ENCODE peak calls at places on chromosomes 6 and 20, in six cellular contexts. G, I, R, V, F and N are unnamed samples.

GRCh38 chr6:145327497-145328055 is 407.7 kb downstream of the EPM2A start:
- DNase-seq in F (no peak), V (no peak), G (no peak), I (no peak), R (no peak), N (no peak)

GRCh38 chr6:170358496-170358895 is 51.9 kb downstream of the FAM120B start:
- DNase-seq in G (no peak), I (peak), F (peak), R (no peak), V (no peak), N (no peak)

GRCh38 chr20:57977588-57977987 is 250.9 kb downstream of the ANKRD60 start:
- DNase-seq in F (no peak), G (no peak), V (no peak), R (no peak), I (peak), N (no peak)

GRCh38 chr6:145838305-145838704 is 23.7 kb upstream of the FBXO30 start:
- DNase-seq in R (no peak), F (no peak), V (no peak), I (no peak), G (no peak), N (no peak)

GRCh38 chr20:13610205-13610604 is 28.5 kb downstream of the TASP1 start:
- DNase-seq in F (no peak), I (no peak), V (no peak), G (no peak), R (no peak), N (no peak)

GRCh38 chr6:117605169-117605826 is 3.0 kb upstream of the GOPC start:
- DNase-seq in F (peak), R (no peak), G (peak), V (peak), I (peak), N (no peak)

GRCh38 chr6:43773050-43773956 is 3.3 kb downstream of the VEGFA start:
- DNase-seq in I (peak), R (peak), G (no peak), V (no peak), F (peak), N (no peak)

GRCh38 chr6:161963634-161964244 is 689.9 kb upstream of the AGPAT4 start:
- DNase-seq in F (no peak), I (no peak), R (no peak), V (no peak), G (no peak), N (no peak)

GRCh38 chr6:145070791-145071190 is 664.5 kb downstream of the EPM2A start:
- DNase-seq in F (no peak), R (no peak), V (peak), G (no peak), I (no peak), N (no peak)

GRCh38 chr20:10449270-10449669 is 14.2 kb downstream of the SLX4IP start:
- DNase-seq in R (no peak), I (no peak), V (no peak), F (no peak), G (no peak), N (no peak)

GRCh38 chr20:10445758-10446157 is 10.7 kb downstream of the SLX4IP start:
- DNase-seq in G (no peak), I (no peak), V (no peak), R (no peak), F (no peak), N (no peak)

GRCh38 chr20:10443936-10444335 is 8.8 kb downstream of the SLX4IP start:
- DNase-seq in R (no peak), V (no peak), I (no peak), F (no peak), G (no peak), N (no peak)

GRCh38 chr20:10448270-10449156 is 13.4 kb downstream of the SLX4IP start:
- DNase-seq in V (no peak), G (no peak), R (no peak), F (no peak), I (no peak), N (no peak)

GRCh38 chr20:10447028-10447427 is 11.9 kb downstream of the SLX4IP start:
- DNase-seq in G (peak), V (peak), I (no peak), F (no peak), R (no peak), N (no peak)
- TF ChIP-seq CTCF in G (no peak), V (peak), I (no peak), F (no peak), R (no peak), N (no peak)

DNA sequence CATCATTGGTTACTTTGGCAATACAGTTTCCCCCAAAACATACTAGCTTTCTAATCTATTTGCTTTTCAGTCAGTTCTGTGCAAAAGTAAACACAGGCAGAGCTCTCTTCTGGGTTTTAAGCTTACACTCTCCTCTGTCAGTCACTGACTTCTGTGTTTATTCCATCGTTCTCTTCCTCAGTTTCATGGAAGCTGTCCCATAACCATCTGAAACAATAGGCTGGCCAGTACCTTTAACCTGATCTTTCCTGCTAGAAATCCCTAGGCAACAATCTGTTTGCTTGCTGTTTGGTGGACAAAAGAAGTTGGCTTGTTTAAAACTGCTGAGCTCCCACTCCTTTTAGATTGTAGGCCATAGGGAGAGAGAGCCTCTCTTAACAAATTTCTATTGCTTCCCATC is 431.5 kb downstream of the HACE1 start:
- DNase-seq in I (no peak), F (no peak), G (no peak), V (no peak), R (no peak), N (no peak)
- TF ChIP-seq CTCF in I (no peak), F (no peak), G (no peak), V (no peak), R (no peak), N (no peak)

GRCh38 chr6:40443842-40444241 is 143.3 kb downstream of the LRFN2 start:
- DNase-seq in G (no peak), R (no peak), I (no peak), F (no peak), V (no peak), N (no peak)
- TF ChIP-seq CTCF in G (no peak), R (no peak), I (no peak), F (no peak), V (no peak), N (no peak)

GRCh38 chr6:16184129-16184528 is 54.3 kb upstream of the GMPR start:
- DNase-seq in R (peak), G (no peak), V (no peak), I (no peak), F (no peak), N (peak)
- TF ChIP-seq CTCF in R (no peak), G (peak), V (peak), I (peak), F (peak), N (no peak)

DNA sequence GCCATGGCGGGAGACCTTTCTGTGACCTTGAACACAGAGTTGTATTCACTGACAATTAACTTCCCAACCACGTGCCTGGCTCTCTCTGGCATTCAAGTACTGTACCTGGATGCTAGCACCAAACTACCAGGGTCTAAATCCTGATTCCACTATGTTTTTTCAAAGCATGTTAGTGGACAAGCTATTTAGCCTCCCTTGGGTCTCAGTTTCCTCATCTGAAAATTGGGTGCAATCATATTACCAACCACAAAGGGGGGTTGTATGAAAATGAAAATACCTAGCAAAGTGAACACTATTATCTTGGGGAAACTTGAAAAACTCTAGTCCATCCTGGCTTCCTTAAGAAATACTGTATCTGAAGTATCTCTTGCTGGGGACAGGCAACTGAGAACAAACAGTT is 308.7 kb upstream of the SGK1 start:
- DNase-seq in F (no peak), I (no peak), G (no peak), V (peak), R (no peak), N (no peak)
- TF ChIP-seq CTCF in F (no peak), I (no peak), G (no peak), V (no peak), R (no peak), N (no peak)

GRCh38 chr6:36124881-36125280 is 5.4 kb upstream of the MAPK13 start:
- DNase-seq in R (no peak), V (no peak), F (no peak), G (no peak), I (no peak), N (no peak)

GRCh38 chr6:36125575-36125974 is 4.7 kb upstream of the MAPK13 start:
- DNase-seq in I (no peak), G (no peak), V (no peak), F (no peak), R (no peak), N (no peak)

GRCh38 chr6:36121752-36122494 is 8.4 kb upstream of the MAPK13 start:
- DNase-seq in I (no peak), F (no peak), V (no peak), G (no peak), R (no peak), N (no peak)

GRCh38 chr6:36122495-36123269 is 7.6 kb upstream of the MAPK13 start:
- DNase-seq in R (no peak), V (no peak), G (no peak), I (no peak), F (no peak), N (no peak)

DNA sequence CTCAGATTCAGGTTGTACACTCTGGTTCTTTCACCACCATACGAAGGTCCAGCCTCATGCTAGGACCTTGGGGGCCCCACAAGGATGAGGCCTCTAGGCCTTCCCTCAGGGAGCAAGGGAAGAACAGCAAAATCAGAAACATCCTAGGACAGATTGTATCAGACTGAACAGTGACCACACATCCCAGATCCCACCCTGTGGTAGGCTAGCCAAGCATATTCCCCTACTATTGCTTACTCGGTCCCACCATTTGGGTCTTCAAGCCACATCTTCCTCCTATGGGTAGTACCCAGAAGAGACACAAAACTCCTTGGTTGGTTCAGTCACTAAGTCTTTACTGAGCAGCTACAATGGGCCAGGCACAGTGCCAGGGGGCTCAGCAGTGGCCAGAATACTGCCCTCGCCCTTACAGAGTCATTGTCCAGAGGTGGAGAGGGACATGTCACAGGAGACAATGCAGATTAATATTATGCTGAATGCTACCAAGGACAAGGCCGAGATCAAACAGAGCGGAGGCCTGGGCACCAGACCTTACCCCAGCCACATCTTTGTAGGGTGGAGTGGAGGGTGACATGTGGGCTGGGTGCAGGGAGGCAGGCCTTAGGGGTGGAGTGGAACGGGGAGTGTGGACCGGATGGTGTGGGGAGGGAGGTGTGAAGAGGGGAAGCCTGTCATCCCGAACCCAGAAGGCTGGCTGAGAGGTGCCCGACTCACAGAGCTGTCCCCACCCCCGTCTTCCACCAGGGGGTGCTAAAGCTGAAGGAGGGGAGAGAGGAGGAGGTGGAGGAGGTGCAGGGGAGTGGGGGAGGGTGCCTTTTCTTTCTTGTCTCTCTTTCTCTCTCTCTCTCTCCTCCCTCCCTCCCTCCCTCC is 6.8 kb upstream of the MAPK13 start:
- DNase-seq in R (peak), I (peak), F (peak), V (peak), G (peak), N (peak)
- TF ChIP-seq CTCF in R (peak), I (peak), F (peak), V (peak), G (peak), N (peak)